ENCODE peak calls at places on chromosomes 12 and 14, in six cellular contexts. One of them, this sample, is unnamed.

GRCh38 chr14:50312734-50313054 is 570 bp downstream of the DMAC2L start:
- ATAC-seq in mucosa of descending colon: peak
- ATAC-seq in stimulated activated effector memory CD8-positive, alpha-beta T cell treated with anti-CD3 and anti-CD28 coated beads, Interleukin-12 subunit alpha, Interleukin-12 subunit beta, amount 100 ng/mL, for 72 hours: peak
- ATAC-seq in stimulated activated naive CD8-positive, alpha-beta T cell treated with anti-CD3 and anti-CD28 coated beads, Interleukin-15, Interleukin-2, amounts not matched to agents 100 U/mL and 50 U/mL, for 24 hours: peak
- ATAC-seq in activated naive CD8-positive, alpha-beta T cell treated with anti-CD3 and anti-CD28 coated beads, Interleukin-2, amount 10 ng/mL, durations not matched to agents 7 days and 5 days: peak
- ATAC-seq in GM23338: peak
- ATAC-seq in this sample: peak

GRCh38 chr14:32565256-32565655 is 236.2 kb downstream of the AKAP6 start:
- ATAC-seq in stimulated activated effector memory CD8-positive, alpha-beta T cell treated with anti-CD3 and anti-CD28 coated beads, Interleukin-12 subunit alpha, Interleukin-12 subunit beta, amount 100 ng/mL, for 72 hours: no peak
- ATAC-seq in stimulated activated naive CD8-positive, alpha-beta T cell treated with anti-CD3 and anti-CD28 coated beads, Interleukin-15, Interleukin-2, amounts not matched to agents 100 U/mL and 50 U/mL, for 24 hours: no peak
- ATAC-seq in mucosa of descending colon: no peak
- ATAC-seq in activated naive CD8-positive, alpha-beta T cell treated with anti-CD3 and anti-CD28 coated beads, Interleukin-2, amount 10 ng/mL, durations not matched to agents 7 days and 5 days: no peak
- ATAC-seq in GM23338: no peak
- ATAC-seq in this sample: no peak

GRCh38 chr12:46499901-46500300 is 127.3 kb upstream of the SLC38A2 start:
- ATAC-seq in stimulated activated naive CD8-positive, alpha-beta T cell treated with anti-CD3 and anti-CD28 coated beads, Interleukin-15, Interleukin-2, amounts not matched to agents 100 U/mL and 50 U/mL, for 24 hours: no peak
- ATAC-seq in GM23338: no peak
- ATAC-seq in activated naive CD8-positive, alpha-beta T cell treated with anti-CD3 and anti-CD28 coated beads, Interleukin-2, amount 10 ng/mL, durations not matched to agents 7 days and 5 days: no peak
- ATAC-seq in stimulated activated effector memory CD8-positive, alpha-beta T cell treated with anti-CD3 and anti-CD28 coated beads, Interleukin-12 subunit alpha, Interleukin-12 subunit beta, amount 100 ng/mL, for 72 hours: no peak
- ATAC-seq in mucosa of descending colon: no peak
- ATAC-seq in this sample: no peak

GRCh38 chr14:33810308-33810707 is 140.6 kb downstream of the EGLN3 start:
- ATAC-seq in stimulated activated naive CD8-positive, alpha-beta T cell treated with anti-CD3 and anti-CD28 coated beads, Interleukin-15, Interleukin-2, amounts not matched to agents 100 U/mL and 50 U/mL, for 24 hours: no peak
- ATAC-seq in mucosa of descending colon: no peak
- ATAC-seq in activated naive CD8-positive, alpha-beta T cell treated with anti-CD3 and anti-CD28 coated beads, Interleukin-2, amount 10 ng/mL, durations not matched to agents 7 days and 5 days: no peak
- ATAC-seq in stimulated activated effector memory CD8-positive, alpha-beta T cell treated with anti-CD3 and anti-CD28 coated beads, Interleukin-12 subunit alpha, Interleukin-12 subunit beta, amount 100 ng/mL, for 72 hours: no peak
- ATAC-seq in GM23338: no peak
- ATAC-seq in this sample: no peak

GRCh38 chr14:97402279-97402678 is 605.1 kb downstream of the VRK1 start:
- ATAC-seq in stimulated activated naive CD8-positive, alpha-beta T cell treated with anti-CD3 and anti-CD28 coated beads, Interleukin-15, Interleukin-2, amounts not matched to agents 100 U/mL and 50 U/mL, for 24 hours: no peak
- ATAC-seq in stimulated activated effector memory CD8-positive, alpha-beta T cell treated with anti-CD3 and anti-CD28 coated beads, Interleukin-12 subunit alpha, Interleukin-12 subunit beta, amount 100 ng/mL, for 72 hours: no peak
- ATAC-seq in mucosa of descending colon: peak
- ATAC-seq in activated naive CD8-positive, alpha-beta T cell treated with anti-CD3 and anti-CD28 coated beads, Interleukin-2, amount 10 ng/mL, durations not matched to agents 7 days and 5 days: no peak
- ATAC-seq in GM23338: no peak
- ATAC-seq in this sample: no peak

GRCh38 chr12:101599771-101600486 is 5.2 kb downstream of the MYBPC1 start:
- ATAC-seq in GM23338: no peak
- ATAC-seq in mucosa of descending colon: peak
- ATAC-seq in activated naive CD8-positive, alpha-beta T cell treated with anti-CD3 and anti-CD28 coated beads, Interleukin-2, amount 10 ng/mL, durations not matched to agents 7 days and 5 days: no peak
- ATAC-seq in stimulated activated effector memory CD8-positive, alpha-beta T cell treated with anti-CD3 and anti-CD28 coated beads, Interleukin-12 subunit alpha, Interleukin-12 subunit beta, amount 100 ng/mL, for 72 hours: no peak
- ATAC-seq in stimulated activated naive CD8-positive, alpha-beta T cell treated with anti-CD3 and anti-CD28 coated beads, Interleukin-15, Interleukin-2, amounts not matched to agents 100 U/mL and 50 U/mL, for 24 hours: no peak
- ATAC-seq in this sample: no peak

GRCh38 chr14:61662001-61662400 is 33.3 kb upstream of the HIF1A start:
- ATAC-seq in mucosa of descending colon: peak
- ATAC-seq in stimulated activated effector memory CD8-positive, alpha-beta T cell treated with anti-CD3 and anti-CD28 coated beads, Interleukin-12 subunit alpha, Interleukin-12 subunit beta, amount 100 ng/mL, for 72 hours: peak
- ATAC-seq in stimulated activated naive CD8-positive, alpha-beta T cell treated with anti-CD3 and anti-CD28 coated beads, Interleukin-15, Interleukin-2, amounts not matched to agents 100 U/mL and 50 U/mL, for 24 hours: peak
- ATAC-seq in GM23338: no peak
- ATAC-seq in activated naive CD8-positive, alpha-beta T cell treated with anti-CD3 and anti-CD28 coated beads, Interleukin-2, amount 10 ng/mL, durations not matched to agents 7 days and 5 days: no peak
- ATAC-seq in this sample: no peak

GRCh38 chr12:124626841-124627502 is 59.6 kb upstream of the NCOR2 start:
- ATAC-seq in stimulated activated effector memory CD8-positive, alpha-beta T cell treated with anti-CD3 and anti-CD28 coated beads, Interleukin-12 subunit alpha, Interleukin-12 subunit beta, amount 100 ng/mL, for 72 hours: no peak
- ATAC-seq in GM23338: no peak
- ATAC-seq in stimulated activated naive CD8-positive, alpha-beta T cell treated with anti-CD3 and anti-CD28 coated beads, Interleukin-15, Interleukin-2, amounts not matched to agents 100 U/mL and 50 U/mL, for 24 hours: no peak
- ATAC-seq in mucosa of descending colon: no peak
- ATAC-seq in activated naive CD8-positive, alpha-beta T cell treated with anti-CD3 and anti-CD28 coated beads, Interleukin-2, amount 10 ng/mL, durations not matched to agents 7 days and 5 days: no peak
- ATAC-seq in this sample: no peak

GRCh38 chr12:88516811-88517210 is 63.5 kb downstream of the KITLG start:
- ATAC-seq in stimulated activated naive CD8-positive, alpha-beta T cell treated with anti-CD3 and anti-CD28 coated beads, Interleukin-15, Interleukin-2, amounts not matched to agents 100 U/mL and 50 U/mL, for 24 hours: no peak
- ATAC-seq in mucosa of descending colon: no peak
- ATAC-seq in GM23338: no peak
- ATAC-seq in stimulated activated effector memory CD8-positive, alpha-beta T cell treated with anti-CD3 and anti-CD28 coated beads, Interleukin-12 subunit alpha, Interleukin-12 subunit beta, amount 100 ng/mL, for 72 hours: no peak
- ATAC-seq in activated naive CD8-positive, alpha-beta T cell treated with anti-CD3 and anti-CD28 coated beads, Interleukin-2, amount 10 ng/mL, durations not matched to agents 7 days and 5 days: no peak
- ATAC-seq in this sample: no peak

GRCh38 chr12:72272731-72273498 is 745 bp downstream of the TRHDE start:
- ATAC-seq in stimulated activated effector memory CD8-positive, alpha-beta T cell treated with anti-CD3 and anti-CD28 coated beads, Interleukin-12 subunit alpha, Interleukin-12 subunit beta, amount 100 ng/mL, for 72 hours: peak
- ATAC-seq in mucosa of descending colon: peak
- ATAC-seq in activated naive CD8-positive, alpha-beta T cell treated with anti-CD3 and anti-CD28 coated beads, Interleukin-2, amount 10 ng/mL, durations not matched to agents 7 days and 5 days: no peak
- ATAC-seq in GM23338: peak
- ATAC-seq in stimulated activated naive CD8-positive, alpha-beta T cell treated with anti-CD3 and anti-CD28 coated beads, Interleukin-15, Interleukin-2, amounts not matched to agents 100 U/mL and 50 U/mL, for 24 hours: peak
- ATAC-seq in this sample: no peak

GRCh38 chr14:57189070-57189469 is 79.6 kb downstream of the EXOC5 start:
- ATAC-seq in stimulated activated naive CD8-positive, alpha-beta T cell treated with anti-CD3 and anti-CD28 coated beads, Interleukin-15, Interleukin-2, amounts not matched to agents 100 U/mL and 50 U/mL, for 24 hours: no peak
- ATAC-seq in stimulated activated effector memory CD8-positive, alpha-beta T cell treated with anti-CD3 and anti-CD28 coated beads, Interleukin-12 subunit alpha, Interleukin-12 subunit beta, amount 100 ng/mL, for 72 hours: no peak
- ATAC-seq in activated naive CD8-positive, alpha-beta T cell treated with anti-CD3 and anti-CD28 coated beads, Interleukin-2, amount 10 ng/mL, durations not matched to agents 7 days and 5 days: no peak
- ATAC-seq in mucosa of descending colon: no peak
- ATAC-seq in GM23338: peak
- ATAC-seq in this sample: no peak

GRCh38 chr12:81835783-81836182 is 76.6 kb upstream of the PPFIA2 start:
- ATAC-seq in stimulated activated effector memory CD8-positive, alpha-beta T cell treated with anti-CD3 and anti-CD28 coated beads, Interleukin-12 subunit alpha, Interleukin-12 subunit beta, amount 100 ng/mL, for 72 hours: peak
- ATAC-seq in activated naive CD8-positive, alpha-beta T cell treated with anti-CD3 and anti-CD28 coated beads, Interleukin-2, amount 10 ng/mL, durations not matched to agents 7 days and 5 days: no peak
- ATAC-seq in GM23338: no peak
- ATAC-seq in stimulated activated naive CD8-positive, alpha-beta T cell treated with anti-CD3 and anti-CD28 coated beads, Interleukin-15, Interleukin-2, amounts not matched to agents 100 U/mL and 50 U/mL, for 24 hours: peak
- ATAC-seq in mucosa of descending colon: no peak
- ATAC-seq in this sample: no peak

GRCh38 chr14:68518180-68518579 is 274.7 kb downstream of the ZFP36L1 start:
- ATAC-seq in stimulated activated effector memory CD8-positive, alpha-beta T cell treated with anti-CD3 and anti-CD28 coated beads, Interleukin-12 subunit alpha, Interleukin-12 subunit beta, amount 100 ng/mL, for 72 hours: no peak
- ATAC-seq in activated naive CD8-positive, alpha-beta T cell treated with anti-CD3 and anti-CD28 coated beads, Interleukin-2, amount 10 ng/mL, durations not matched to agents 7 days and 5 days: no peak
- ATAC-seq in GM23338: no peak
- ATAC-seq in mucosa of descending colon: no peak
- ATAC-seq in stimulated activated naive CD8-positive, alpha-beta T cell treated with anti-CD3 and anti-CD28 coated beads, Interleukin-15, Interleukin-2, amounts not matched to agents 100 U/mL and 50 U/mL, for 24 hours: no peak
- ATAC-seq in this sample: peak

GRCh38 chr14:25086817-25087396 is 37.0 kb upstream of the STXBP6 start:
- ATAC-seq in stimulated activated effector memory CD8-positive, alpha-beta T cell treated with anti-CD3 and anti-CD28 coated beads, Interleukin-12 subunit alpha, Interleukin-12 subunit beta, amount 100 ng/mL, for 72 hours: no peak
- ATAC-seq in activated naive CD8-positive, alpha-beta T cell treated with anti-CD3 and anti-CD28 coated beads, Interleukin-2, amount 10 ng/mL, durations not matched to agents 7 days and 5 days: no peak
- ATAC-seq in stimulated activated naive CD8-positive, alpha-beta T cell treated with anti-CD3 and anti-CD28 coated beads, Interleukin-15, Interleukin-2, amounts not matched to agents 100 U/mL and 50 U/mL, for 24 hours: no peak
- ATAC-seq in GM23338: no peak
- ATAC-seq in mucosa of descending colon: no peak
- ATAC-seq in this sample: no peak

GRCh38 chr14:60226296-60226695 is 22.7 kb upstream of the PPM1A start:
- ATAC-seq in stimulated activated naive CD8-positive, alpha-beta T cell treated with anti-CD3 and anti-CD28 coated beads, Interleukin-15, Interleukin-2, amounts not matched to agents 100 U/mL and 50 U/mL, for 24 hours: no peak
- ATAC-seq in stimulated activated effector memory CD8-positive, alpha-beta T cell treated with anti-CD3 and anti-CD28 coated beads, Interleukin-12 subunit alpha, Interleukin-12 subunit beta, amount 100 ng/mL, for 72 hours: no peak
- ATAC-seq in mucosa of descending colon: no peak
- ATAC-seq in GM23338: no peak
- ATAC-seq in activated naive CD8-positive, alpha-beta T cell treated with anti-CD3 and anti-CD28 coated beads, Interleukin-2, amount 10 ng/mL, durations not matched to agents 7 days and 5 days: no peak
- ATAC-seq in this sample: no peak

GRCh38 chr14:24343795-24344660 is 4.2 kb upstream of the RIPK3 start:
- ATAC-seq in stimulated activated naive CD8-positive, alpha-beta T cell treated with anti-CD3 and anti-CD28 coated beads, Interleukin-15, Interleukin-2, amounts not matched to agents 100 U/mL and 50 U/mL, for 24 hours: no peak
- ATAC-seq in activated naive CD8-positive, alpha-beta T cell treated with anti-CD3 and anti-CD28 coated beads, Interleukin-2, amount 10 ng/mL, durations not matched to agents 7 days and 5 days: no peak
- ATAC-seq in stimulated activated effector memory CD8-positive, alpha-beta T cell treated with anti-CD3 and anti-CD28 coated beads, Interleukin-12 subunit alpha, Interleukin-12 subunit beta, amount 100 ng/mL, for 72 hours: no peak
- ATAC-seq in GM23338: no peak
- ATAC-seq in mucosa of descending colon: peak
- ATAC-seq in this sample: no peak

GRCh38 chr12:124390442-124391116 is 95.7 kb downstream of the RFLNA start:
- ATAC-seq in stimulated activated naive CD8-positive, alpha-beta T cell treated with anti-CD3 and anti-CD28 coated beads, Interleukin-15, Interleukin-2, amounts not matched to agents 100 U/mL and 50 U/mL, for 24 hours: no peak
- ATAC-seq in GM23338: no peak
- ATAC-seq in stimulated activated effector memory CD8-positive, alpha-beta T cell treated with anti-CD3 and anti-CD28 coated beads, Interleukin-12 subunit alpha, Interleukin-12 subunit beta, amount 100 ng/mL, for 72 hours: no peak
- ATAC-seq in activated naive CD8-positive, alpha-beta T cell treated with anti-CD3 and anti-CD28 coated beads, Interleukin-2, amount 10 ng/mL, durations not matched to agents 7 days and 5 days: no peak
- ATAC-seq in mucosa of descending colon: peak
- ATAC-seq in this sample: peak

GRCh38 chr14:55077155-55077554 is 25.7 kb downstream of the MAPK1IP1L start:
- ATAC-seq in stimulated activated naive CD8-positive, alpha-beta T cell treated with anti-CD3 and anti-CD28 coated beads, Interleukin-15, Interleukin-2, amounts not matched to agents 100 U/mL and 50 U/mL, for 24 hours: peak
- ATAC-seq in activated naive CD8-positive, alpha-beta T cell treated with anti-CD3 and anti-CD28 coated beads, Interleukin-2, amount 10 ng/mL, durations not matched to agents 7 days and 5 days: no peak
- ATAC-seq in stimulated activated effector memory CD8-positive, alpha-beta T cell treated with anti-CD3 and anti-CD28 coated beads, Interleukin-12 subunit alpha, Interleukin-12 subunit beta, amount 100 ng/mL, for 72 hours: peak
- ATAC-seq in GM23338: peak
- ATAC-seq in mucosa of descending colon: peak
- ATAC-seq in this sample: peak

GRCh38 chr12:120350576-120351350 is 18.2 kb downstream of the MSI1 start:
- ATAC-seq in stimulated activated effector memory CD8-positive, alpha-beta T cell treated with anti-CD3 and anti-CD28 coated beads, Interleukin-12 subunit alpha, Interleukin-12 subunit beta, amount 100 ng/mL, for 72 hours: no peak
- ATAC-seq in activated naive CD8-positive, alpha-beta T cell treated with anti-CD3 and anti-CD28 coated beads, Interleukin-2, amount 10 ng/mL, durations not matched to agents 7 days and 5 days: no peak
- ATAC-seq in stimulated activated naive CD8-positive, alpha-beta T cell treated with anti-CD3 and anti-CD28 coated beads, Interleukin-15, Interleukin-2, amounts not matched to agents 100 U/mL and 50 U/mL, for 24 hours: no peak
- ATAC-seq in mucosa of descending colon: peak
- ATAC-seq in GM23338: no peak
- ATAC-seq in this sample: no peak

GRCh38 chr12:6333566-6333965 is 8.3 kb downstream of the TNFRSF1A start:
- ATAC-seq in GM23338: no peak
- ATAC-seq in stimulated activated effector memory CD8-positive, alpha-beta T cell treated with anti-CD3 and anti-CD28 coated beads, Interleukin-12 subunit alpha, Interleukin-12 subunit beta, amount 100 ng/mL, for 72 hours: peak
- ATAC-seq in mucosa of descending colon: no peak
- ATAC-seq in stimulated activated naive CD8-positive, alpha-beta T cell treated with anti-CD3 and anti-CD28 coated beads, Interleukin-15, Interleukin-2, amounts not matched to agents 100 U/mL and 50 U/mL, for 24 hours: peak
- ATAC-seq in activated naive CD8-positive, alpha-beta T cell treated with anti-CD3 and anti-CD28 coated beads, Interleukin-2, amount 10 ng/mL, durations not matched to agents 7 days and 5 days: peak
- ATAC-seq in this sample: peak

GRCh38 chr12:106300761-106301160 is 1.8 kb upstream of the TCP11L2 start:
- ATAC-seq in stimulated activated effector memory CD8-positive, alpha-beta T cell treated with anti-CD3 and anti-CD28 coated beads, Interleukin-12 subunit alpha, Interleukin-12 subunit beta, amount 100 ng/mL, for 72 hours: no peak
- ATAC-seq in mucosa of descending colon: no peak
- ATAC-seq in activated naive CD8-positive, alpha-beta T cell treated with anti-CD3 and anti-CD28 coated beads, Interleukin-2, amount 10 ng/mL, durations not matched to agents 7 days and 5 days: no peak
- ATAC-seq in GM23338: no peak
- ATAC-seq in stimulated activated naive CD8-positive, alpha-beta T cell treated with anti-CD3 and anti-CD28 coated beads, Interleukin-15, Interleukin-2, amounts not matched to agents 100 U/mL and 50 U/mL, for 24 hours: no peak
- ATAC-seq in this sample: peak

GRCh38 chr12:42976620-42977019 is 387.1 kb upstream of the PRICKLE1 start:
- ATAC-seq in stimulated activated effector memory CD8-positive, alpha-beta T cell treated with anti-CD3 and anti-CD28 coated beads, Interleukin-12 subunit alpha, Interleukin-12 subunit beta, amount 100 ng/mL, for 72 hours: no peak
- ATAC-seq in mucosa of descending colon: no peak
- ATAC-seq in GM23338: no peak
- ATAC-seq in stimulated activated naive CD8-positive, alpha-beta T cell treated with anti-CD3 and anti-CD28 coated beads, Interleukin-15, Interleukin-2, amounts not matched to agents 100 U/mL and 50 U/mL, for 24 hours: no peak
- ATAC-seq in activated naive CD8-positive, alpha-beta T cell treated with anti-CD3 and anti-CD28 coated beads, Interleukin-2, amount 10 ng/mL, durations not matched to agents 7 days and 5 days: no peak
- ATAC-seq in this sample: no peak

GRCh38 chr14:86003998-86004397 is 474.1 kb downstream of the FLRT2 start:
- ATAC-seq in activated naive CD8-positive, alpha-beta T cell treated with anti-CD3 and anti-CD28 coated beads, Interleukin-2, amount 10 ng/mL, durations not matched to agents 7 days and 5 days: no peak
- ATAC-seq in GM23338: no peak
- ATAC-seq in mucosa of descending colon: no peak
- ATAC-seq in stimulated activated effector memory CD8-positive, alpha-beta T cell treated with anti-CD3 and anti-CD28 coated beads, Interleukin-12 subunit alpha, Interleukin-12 subunit beta, amount 100 ng/mL, for 72 hours: peak
- ATAC-seq in stimulated activated naive CD8-positive, alpha-beta T cell treated with anti-CD3 and anti-CD28 coated beads, Interleukin-15, Interleukin-2, amounts not matched to agents 100 U/mL and 50 U/mL, for 24 hours: no peak
- ATAC-seq in this sample: no peak

GRCh38 chr12:104064842-104065441 is 611 bp downstream of the HCFC2 start:
- ATAC-seq in stimulated activated effector memory CD8-positive, alpha-beta T cell treated with anti-CD3 and anti-CD28 coated beads, Interleukin-12 subunit alpha, Interleukin-12 subunit beta, amount 100 ng/mL, for 72 hours: no peak
- ATAC-seq in activated naive CD8-positive, alpha-beta T cell treated with anti-CD3 and anti-CD28 coated beads, Interleukin-2, amount 10 ng/mL, durations not matched to agents 7 days and 5 days: no peak
- ATAC-seq in GM23338: peak
- ATAC-seq in mucosa of descending colon: peak
- ATAC-seq in stimulated activated naive CD8-positive, alpha-beta T cell treated with anti-CD3 and anti-CD28 coated beads, Interleukin-15, Interleukin-2, amounts not matched to agents 100 U/mL and 50 U/mL, for 24 hours: no peak
- ATAC-seq in this sample: peak

GRCh38 chr14:24179294-24179960 is 7.5 kb downstream of the REC8 start:
- ATAC-seq in stimulated activated naive CD8-positive, alpha-beta T cell treated with anti-CD3 and anti-CD28 coated beads, Interleukin-15, Interleukin-2, amounts not matched to agents 100 U/mL and 50 U/mL, for 24 hours: peak
- ATAC-seq in activated naive CD8-positive, alpha-beta T cell treated with anti-CD3 and anti-CD28 coated beads, Interleukin-2, amount 10 ng/mL, durations not matched to agents 7 days and 5 days: no peak
- ATAC-seq in stimulated activated effector memory CD8-positive, alpha-beta T cell treated with anti-CD3 and anti-CD28 coated beads, Interleukin-12 subunit alpha, Interleukin-12 subunit beta, amount 100 ng/mL, for 72 hours: peak
- ATAC-seq in GM23338: no peak
- ATAC-seq in mucosa of descending colon: no peak
- ATAC-seq in this sample: no peak

GRCh38 chr14:53532871-53533270 is 379.7 kb upstream of the DDHD1 start:
- ATAC-seq in stimulated activated naive CD8-positive, alpha-beta T cell treated with anti-CD3 and anti-CD28 coated beads, Interleukin-15, Interleukin-2, amounts not matched to agents 100 U/mL and 50 U/mL, for 24 hours: no peak
- ATAC-seq in mucosa of descending colon: no peak
- ATAC-seq in GM23338: no peak
- ATAC-seq in stimulated activated effector memory CD8-positive, alpha-beta T cell treated with anti-CD3 and anti-CD28 coated beads, Interleukin-12 subunit alpha, Interleukin-12 subunit beta, amount 100 ng/mL, for 72 hours: no peak
- ATAC-seq in activated naive CD8-positive, alpha-beta T cell treated with anti-CD3 and anti-CD28 coated beads, Interleukin-2, amount 10 ng/mL, durations not matched to agents 7 days and 5 days: no peak
- ATAC-seq in this sample: no peak

GRCh38 chr12:121789233-121789781 is 4.2 kb downstream of the RHOF start:
- ATAC-seq in stimulated activated effector memory CD8-positive, alpha-beta T cell treated with anti-CD3 and anti-CD28 coated beads, Interleukin-12 subunit alpha, Interleukin-12 subunit beta, amount 100 ng/mL, for 72 hours: no peak
- ATAC-seq in GM23338: no peak
- ATAC-seq in mucosa of descending colon: no peak
- ATAC-seq in stimulated activated naive CD8-positive, alpha-beta T cell treated with anti-CD3 and anti-CD28 coated beads, Interleukin-15, Interleukin-2, amounts not matched to agents 100 U/mL and 50 U/mL, for 24 hours: no peak
- ATAC-seq in activated naive CD8-positive, alpha-beta T cell treated with anti-CD3 and anti-CD28 coated beads, Interleukin-2, amount 10 ng/mL, durations not matched to agents 7 days and 5 days: peak
- ATAC-seq in this sample: no peak

GRCh38 chr12:109033239-109034196 is 12.7 kb upstream of the SVOP start:
- ATAC-seq in stimulated activated naive CD8-positive, alpha-beta T cell treated with anti-CD3 and anti-CD28 coated beads, Interleukin-15, Interleukin-2, amounts not matched to agents 100 U/mL and 50 U/mL, for 24 hours: no peak
- ATAC-seq in mucosa of descending colon: no peak
- ATAC-seq in stimulated activated effector memory CD8-positive, alpha-beta T cell treated with anti-CD3 and anti-CD28 coated beads, Interleukin-12 subunit alpha, Interleukin-12 subunit beta, amount 100 ng/mL, for 72 hours: no peak
- ATAC-seq in GM23338: peak
- ATAC-seq in activated naive CD8-positive, alpha-beta T cell treated with anti-CD3 and anti-CD28 coated beads, Interleukin-2, amount 10 ng/mL, durations not matched to agents 7 days and 5 days: no peak
- ATAC-seq in this sample: no peak

GRCh38 chr12:9920451-9920850 is 11.7 kb downstream of the CLEC2A start:
- ATAC-seq in GM23338: no peak
- ATAC-seq in activated naive CD8-positive, alpha-beta T cell treated with anti-CD3 and anti-CD28 coated beads, Interleukin-2, amount 10 ng/mL, durations not matched to agents 7 days and 5 days: no peak
- ATAC-seq in stimulated activated effector memory CD8-positive, alpha-beta T cell treated with anti-CD3 and anti-CD28 coated beads, Interleukin-12 subunit alpha, Interleukin-12 subunit beta, amount 100 ng/mL, for 72 hours: no peak
- ATAC-seq in stimulated activated naive CD8-positive, alpha-beta T cell treated with anti-CD3 and anti-CD28 coated beads, Interleukin-15, Interleukin-2, amounts not matched to agents 100 U/mL and 50 U/mL, for 24 hours: no peak
- ATAC-seq in mucosa of descending colon: no peak
- ATAC-seq in this sample: no peak

GRCh38 chr12:101939856-101940265 is 62.5 kb downstream of the DRAM1 start:
- ATAC-seq in GM23338: peak
- ATAC-seq in activated naive CD8-positive, alpha-beta T cell treated with anti-CD3 and anti-CD28 coated beads, Interleukin-2, amount 10 ng/mL, durations not matched to agents 7 days and 5 days: peak
- ATAC-seq in stimulated activated effector memory CD8-positive, alpha-beta T cell treated with anti-CD3 and anti-CD28 coated beads, Interleukin-12 subunit alpha, Interleukin-12 subunit beta, amount 100 ng/mL, for 72 hours: peak
- ATAC-seq in stimulated activated naive CD8-positive, alpha-beta T cell treated with anti-CD3 and anti-CD28 coated beads, Interleukin-15, Interleukin-2, amounts not matched to agents 100 U/mL and 50 U/mL, for 24 hours: peak
- ATAC-seq in mucosa of descending colon: peak
- ATAC-seq in this sample: peak

GRCh38 chr12:42094277-42094676 is 50.4 kb downstream of the GXYLT1 start:
- ATAC-seq in mucosa of descending colon: peak
- ATAC-seq in stimulated activated naive CD8-positive, alpha-beta T cell treated with anti-CD3 and anti-CD28 coated beads, Interleukin-15, Interleukin-2, amounts not matched to agents 100 U/mL and 50 U/mL, for 24 hours: peak
- ATAC-seq in stimulated activated effector memory CD8-positive, alpha-beta T cell treated with anti-CD3 and anti-CD28 coated beads, Interleukin-12 subunit alpha, Interleukin-12 subunit beta, amount 100 ng/mL, for 72 hours: peak
- ATAC-seq in activated naive CD8-positive, alpha-beta T cell treated with anti-CD3 and anti-CD28 coated beads, Interleukin-2, amount 10 ng/mL, durations not matched to agents 7 days and 5 days: peak
- ATAC-seq in GM23338: no peak
- ATAC-seq in this sample: peak

GRCh38 chr12:12216349-12217017 is 50.4 kb downstream of the LRP6 start:
- ATAC-seq in mucosa of descending colon: no peak
- ATAC-seq in stimulated activated effector memory CD8-positive, alpha-beta T cell treated with anti-CD3 and anti-CD28 coated beads, Interleukin-12 subunit alpha, Interleukin-12 subunit beta, amount 100 ng/mL, for 72 hours: no peak
- ATAC-seq in activated naive CD8-positive, alpha-beta T cell treated with anti-CD3 and anti-CD28 coated beads, Interleukin-2, amount 10 ng/mL, durations not matched to agents 7 days and 5 days: no peak
- ATAC-seq in stimulated activated naive CD8-positive, alpha-beta T cell treated with anti-CD3 and anti-CD28 coated beads, Interleukin-15, Interleukin-2, amounts not matched to agents 100 U/mL and 50 U/mL, for 24 hours: no peak
- ATAC-seq in GM23338: no peak
- ATAC-seq in this sample: no peak

GRCh38 chr12:53703746-53704145 is 23.5 kb downstream of the CALCOCO1 start:
- ATAC-seq in mucosa of descending colon: no peak
- ATAC-seq in stimulated activated effector memory CD8-positive, alpha-beta T cell treated with anti-CD3 and anti-CD28 coated beads, Interleukin-12 subunit alpha, Interleukin-12 subunit beta, amount 100 ng/mL, for 72 hours: no peak
- ATAC-seq in GM23338: no peak
- ATAC-seq in stimulated activated naive CD8-positive, alpha-beta T cell treated with anti-CD3 and anti-CD28 coated beads, Interleukin-15, Interleukin-2, amounts not matched to agents 100 U/mL and 50 U/mL, for 24 hours: no peak
- ATAC-seq in activated naive CD8-positive, alpha-beta T cell treated with anti-CD3 and anti-CD28 coated beads, Interleukin-2, amount 10 ng/mL, durations not matched to agents 7 days and 5 days: no peak
- ATAC-seq in this sample: no peak

This sample was measured in esophagus mucosa.